ENCODE peak calls at places on chromosomes 7 and 10, in eight cellular contexts. C is fibroblast of mammary gland, J is pancreas, L is transverse colon, D is psoas muscle, H is AG04450, I is colonic mucosa, E is coronary artery. O is an unnamed sample.

GRCh38 chr10:8913720-8914119 is 859.2 kb downstream of the GATA3 start:
- DNase-seq in C (peak), J (no peak), L (no peak), D (no peak), H (no peak), I (no peak), E (no peak), O (no peak)

GRCh38 chr10:71112138-71112785 is 100.1 kb upstream of the UNC5B start:
- DNase-seq in C (no peak), J (no peak), L (no peak), D (no peak), H (no peak), I (no peak), E (no peak), O (no peak)

GRCh38 chr7:150404785-150405583 is 25.9 kb downstream of the ZNF775 start:
- DNase-seq in C (peak), J (peak), L (peak), D (peak), H (peak), I (peak), E (peak), O (peak)

GRCh38 chr10:33365871-33366411 is 31.5 kb upstream of the NRP1 start:
- DNase-seq in C (peak), J (no peak), L (no peak), D (no peak), H (peak), I (no peak), E (no peak), O (peak)

GRCh38 chr10:80498833-80499671 is 38.6 kb upstream of the SH2D4B start:
- DNase-seq in C (peak), J (peak), L (peak), D (peak), H (peak), I (peak), E (peak), O (peak)

GRCh38 chr7:114086906-114087651 is 168.3 kb upstream of the PPP1R3A start:
- DNase-seq in C (peak), J (peak), L (peak), D (no peak), H (no peak), I (peak), E (no peak), O (peak)

GRCh38 chr7:151008143-151008510 is 16.2 kb downstream of the ATG9B start:
- DNase-seq in C (peak), J (no peak), L (no peak), D (no peak), H (no peak), I (no peak), E (no peak), O (no peak)

GRCh38 chr7:30047124-30047523 is 18.9 kb downstream of the PLEKHA8 start:
- DNase-seq in C (no peak), J (no peak), L (no peak), D (no peak), H (no peak), I (no peak), E (no peak), O (no peak)

GRCh38 chr7:46485481-46486065 is 564.5 kb upstream of the IGFBP3 start:
- DNase-seq in C (peak), J (no peak), L (no peak), D (no peak), H (peak), I (no peak), E (no peak), O (peak)

GRCh38 chr10:11901454-11902431 is 78.6 kb downstream of the PROSER2 start:
- DNase-seq in C (no peak), J (no peak), L (no peak), D (no peak), H (no peak), I (no peak), E (no peak), O (peak)

GRCh38 chr10:119817991-119818888 is 54.4 kb downstream of the MCMBP start:
- DNase-seq in C (peak), J (peak), L (peak), D (peak), H (peak), I (peak), E (peak), O (peak)

GRCh38 chr10:91672021-91672608 is 39.2 kb upstream of the PPP1R3C start:
- DNase-seq in C (peak), J (no peak), L (no peak), D (no peak), H (peak), I (no peak), E (no peak), O (peak)

GRCh38 chr10:21257191-21257590 is 268.3 kb downstream of the SKIDA1 start:
- DNase-seq in C (no peak), J (no peak), L (no peak), D (no peak), H (no peak), I (no peak), E (no peak), O (no peak)

GRCh38 chr7:67683628-67684027 is 687.0 kb downstream of the TYW1 start:
- DNase-seq in C (no peak), J (no peak), L (no peak), D (no peak), H (no peak), I (no peak), E (no peak), O (no peak)

GRCh38 chr7:51133992-51134391 is 182.6 kb downstream of the COBL start:
- DNase-seq in C (peak), J (no peak), L (no peak), D (no peak), H (no peak), I (no peak), E (no peak), O (no peak)

GRCh38 chr10:6256439-6256838 is 53.7 kb downstream of the PFKFB3 start:
- DNase-seq in C (no peak), J (no peak), L (no peak), D (no peak), H (no peak), I (no peak), E (no peak), O (no peak)

GRCh38 chr7:30450983-30451497 is 27.5 kb downstream of the NOD1 start:
- DNase-seq in C (no peak), J (no peak), L (no peak), D (no peak), H (no peak), I (no peak), E (no peak), O (no peak)

GRCh38 chr7:135492151-135492550 is 17.8 kb downstream of the CNOT4 start:
- DNase-seq in C (no peak), J (no peak), L (no peak), D (no peak), H (no peak), I (no peak), E (no peak), O (no peak)

GRCh38 chr7:136104269-136104603 is 127.1 kb upstream of the MTPN start:
- DNase-seq in C (no peak), J (no peak), L (no peak), D (no peak), H (no peak), I (no peak), E (no peak), O (no peak)

GRCh38 chr10:132942740-132943554 is 577 bp upstream of the CFAP46 start:
- DNase-seq in C (no peak), J (no peak), L (no peak), D (no peak), H (no peak), I (no peak), E (no peak), O (no peak)

DNA sequence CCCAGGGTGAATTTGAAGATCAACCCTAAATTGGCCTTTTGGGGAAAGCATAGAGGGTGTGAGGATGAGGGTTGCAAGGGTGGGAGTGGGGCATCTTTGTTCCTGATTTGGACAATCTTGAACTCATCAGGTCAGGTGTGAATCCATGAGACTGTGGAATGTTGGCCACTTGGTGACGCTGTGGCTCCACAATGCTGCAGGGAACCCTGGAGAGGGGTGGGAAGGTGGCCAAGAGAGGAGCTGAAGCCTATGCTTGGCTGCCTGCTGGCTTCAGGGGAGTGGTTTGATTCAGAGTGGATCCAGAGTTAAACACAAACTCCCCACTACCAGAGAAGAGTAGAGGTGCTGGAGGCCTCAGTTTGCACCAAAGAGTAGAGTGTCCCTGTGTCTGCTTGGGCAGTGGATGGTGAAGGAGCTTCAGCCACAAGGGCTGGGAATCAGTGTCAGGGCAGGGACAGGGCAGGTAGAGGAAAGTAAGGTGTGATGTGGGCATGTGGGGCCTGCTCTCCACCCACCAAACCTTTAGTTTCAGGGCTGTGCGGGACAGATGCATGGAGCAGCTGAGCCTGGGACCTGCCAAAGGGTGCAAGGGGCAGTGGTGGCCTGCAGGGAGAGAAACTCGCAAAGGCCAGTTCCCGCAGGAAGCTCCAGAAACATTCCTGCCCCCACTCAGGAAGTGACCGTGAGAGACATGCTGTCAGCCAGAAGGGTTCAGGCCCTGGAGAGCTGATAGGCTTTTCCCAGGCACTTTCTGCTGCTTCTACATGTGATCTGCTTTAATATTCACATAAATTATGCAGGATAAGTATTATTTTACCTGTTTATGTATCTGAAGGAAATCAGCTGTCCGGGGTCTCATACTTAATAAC is 81.0 kb upstream of the PRSS58 start:
- DNase-seq in C (peak), J (no peak), L (no peak), D (no peak), H (no peak), I (no peak), E (no peak), O (peak)
- TF ChIP-seq CTCF in C (peak), J (no peak), L (no peak), D (peak), H (peak), I (no peak), E (no peak), O (peak)

DNA sequence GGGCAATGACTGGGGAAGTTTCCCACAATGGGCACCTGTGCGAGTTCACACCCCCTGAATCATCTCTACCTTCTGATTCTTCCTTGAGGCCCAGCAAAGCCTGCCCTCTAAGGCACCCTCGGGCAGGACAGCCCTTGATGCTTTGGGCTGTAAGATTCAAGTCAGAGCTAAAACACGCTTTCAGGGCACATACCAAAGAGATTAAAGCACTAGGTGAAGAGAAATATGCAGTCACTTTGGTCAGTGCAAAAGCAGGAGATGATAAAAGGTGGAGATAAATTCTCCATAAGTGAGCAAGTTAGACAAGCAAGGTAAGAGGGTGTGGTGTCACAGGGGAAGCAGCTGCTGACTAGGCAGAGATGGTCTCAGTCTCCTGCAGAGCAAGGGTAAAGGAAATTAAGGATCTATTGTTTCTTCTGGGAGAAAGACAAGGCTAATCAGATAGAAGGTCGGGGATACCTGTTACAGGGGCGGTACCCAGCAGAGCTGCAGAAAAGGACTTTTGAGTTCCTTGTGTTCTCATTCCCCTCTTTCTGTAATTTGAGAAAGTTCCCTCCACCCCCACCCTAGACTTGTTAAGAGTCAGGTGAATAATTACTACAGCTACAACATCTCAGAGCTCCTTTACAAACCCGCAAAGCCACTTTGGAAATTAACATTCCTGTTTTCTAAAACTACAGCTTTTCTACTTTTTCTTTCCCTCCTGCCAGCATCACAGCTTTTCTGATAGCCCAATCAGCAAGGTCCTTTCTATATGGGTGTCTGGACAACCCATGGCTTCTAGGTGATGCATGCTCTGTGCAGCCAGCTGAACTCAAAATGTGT is 26.4 kb downstream of the PDLIM1 start:
- DNase-seq in C (no peak), J (no peak), L (no peak), D (no peak), H (no peak), I (peak), E (no peak), O (no peak)
- TF ChIP-seq CTCF in C (no peak), J (no peak), L (no peak), D (no peak), H (no peak), I (no peak), E (no peak), O (no peak)

DNA sequence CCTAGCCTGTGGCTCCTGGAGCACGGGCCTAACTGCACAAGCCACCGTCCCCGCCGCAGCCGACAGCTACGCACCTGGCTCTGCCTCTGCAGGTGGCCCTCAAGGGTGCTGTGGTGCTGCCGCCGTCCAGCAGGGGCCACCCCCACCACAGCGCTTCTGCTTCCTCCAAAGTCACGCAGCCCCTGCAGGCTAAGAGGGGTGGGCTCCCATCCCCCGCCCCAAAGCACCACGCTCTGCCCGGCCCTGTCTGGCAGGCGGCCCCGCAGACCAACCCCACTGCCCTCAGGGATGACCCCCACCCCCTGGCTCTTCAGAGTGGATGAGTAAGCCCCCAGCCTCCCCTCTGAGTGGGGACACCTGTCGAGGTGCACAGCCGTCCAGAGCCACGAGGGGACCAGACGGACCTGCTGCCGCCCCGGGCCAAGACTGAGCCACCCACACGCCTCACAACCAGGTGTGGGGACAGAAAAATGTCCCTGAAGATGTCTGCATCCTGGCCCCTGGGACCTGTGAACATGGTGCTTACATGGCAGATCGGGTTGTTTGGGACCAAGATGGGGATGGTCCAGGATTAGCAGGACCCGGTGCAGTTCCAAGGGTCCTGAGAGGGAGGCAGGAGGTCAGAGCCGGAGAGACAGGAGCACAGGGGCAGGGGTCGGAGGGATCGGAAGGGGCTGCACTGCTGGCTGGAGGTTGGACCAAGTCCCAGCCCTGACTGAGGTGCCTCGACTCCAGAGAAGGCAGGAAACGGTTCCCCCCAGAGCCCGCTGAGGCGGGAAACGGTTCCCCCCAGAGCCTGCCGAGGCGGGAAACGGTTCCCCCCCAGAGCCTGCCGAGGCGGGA is 9.0 kb upstream of the ADAP1 start:
- DNase-seq in C (no peak), J (peak), L (no peak), D (no peak), H (no peak), I (no peak), E (no peak), O (no peak)
- TF ChIP-seq CTCF in C (no peak), J (no peak), L (peak), D (no peak), H (no peak), I (no peak), E (no peak), O (no peak)

DNA sequence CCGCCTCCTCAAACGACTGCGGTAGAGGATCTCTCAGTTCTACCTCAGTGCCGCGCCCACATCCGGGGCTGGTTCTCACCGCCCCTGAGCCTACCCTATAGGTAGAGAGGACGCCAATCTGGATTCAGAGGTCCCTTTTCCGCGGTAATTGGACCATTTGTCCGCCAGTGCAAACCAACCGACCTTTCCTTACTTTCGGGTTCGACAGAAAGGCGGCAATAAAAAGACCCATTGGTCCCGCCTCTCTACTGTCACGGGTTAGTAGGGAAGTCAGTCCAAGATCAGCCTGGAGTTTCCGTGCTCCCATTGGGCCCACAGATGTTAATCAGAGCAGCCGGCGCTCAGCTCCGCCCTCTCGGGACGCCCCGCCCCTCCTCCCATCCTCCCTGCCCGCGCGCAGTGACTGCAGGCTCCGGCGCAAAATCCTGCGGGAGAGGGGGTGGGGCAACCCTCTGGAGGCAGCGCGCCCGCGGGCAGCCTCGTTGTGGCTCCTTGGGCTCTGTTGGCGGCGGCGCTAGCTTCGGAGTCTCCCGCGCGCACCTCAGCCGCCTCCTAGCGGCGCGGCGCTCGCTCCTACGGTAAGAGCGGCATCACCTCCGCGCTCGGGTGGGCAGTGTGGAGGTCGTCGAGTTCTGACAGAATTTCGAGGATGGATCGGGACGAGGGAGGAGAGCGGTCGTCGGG is at the start of the genes PHTF2 and TMEM60:
- DNase-seq in C (peak), J (peak), L (peak), D (peak), H (peak), I (peak), E (peak), O (peak)
- TF ChIP-seq CTCF in C (peak), J (peak), L (peak), D (peak), H (peak), I (peak), E (no peak), O (peak)

GRCh38 chr7:77824636-77825035 is 26.1 kb downstream of the PHTF2 start:
- DNase-seq in C (no peak), J (no peak), L (no peak), D (no peak), H (no peak), I (no peak), E (no peak), O (no peak)

GRCh38 chr7:77830649-77831355 is 32.2 kb downstream of the PHTF2 start:
- DNase-seq in C (no peak), J (no peak), L (no peak), D (no peak), H (no peak), I (no peak), E (no peak), O (peak)

GRCh38 chr7:77825140-77825539 is 26.6 kb downstream of the PHTF2 start:
- DNase-seq in C (no peak), J (no peak), L (no peak), D (no peak), H (no peak), I (no peak), E (no peak), O (no peak)

GRCh38 chr7:77826300-77826699 is 27.7 kb downstream of the PHTF2 start:
- DNase-seq in C (no peak), J (no peak), L (no peak), D (no peak), H (no peak), I (no peak), E (no peak), O (no peak)

DNA sequence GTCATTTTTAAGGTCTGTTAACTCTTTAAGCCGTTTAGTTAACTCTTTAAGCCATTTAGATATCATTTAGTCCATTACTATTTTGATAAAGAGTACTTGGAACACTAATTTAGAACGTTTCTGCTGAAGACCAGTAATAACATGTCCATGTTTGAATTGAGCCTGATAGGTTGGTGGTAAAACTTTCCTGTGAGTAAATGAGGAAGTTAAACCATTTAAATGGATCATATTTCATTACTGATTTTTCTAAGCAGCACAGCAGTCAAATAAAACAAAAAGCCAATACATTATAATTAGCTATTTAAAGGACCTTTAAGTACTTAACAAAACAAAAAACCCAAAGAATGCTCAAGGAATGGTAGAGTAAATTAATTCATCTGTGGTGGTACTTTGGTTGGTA is 29.4 kb downstream of the PHTF2 start:
- DNase-seq in C (no peak), J (no peak), L (no peak), D (no peak), H (no peak), I (no peak), E (no peak), O (no peak)
- TF ChIP-seq CTCF in C (no peak), J (no peak), L (no peak), D (no peak), H (no peak), I (no peak), E (no peak), O (no peak)

GRCh38 chr10:60494774-60495173 is 105.1 kb upstream of the ANK3 start:
- DNase-seq in C (no peak), J (no peak), L (no peak), D (no peak), H (no peak), I (no peak), E (no peak), O (no peak)

GRCh38 chr10:60497364-60497763 is 107.7 kb upstream of the ANK3 start:
- DNase-seq in C (no peak), J (no peak), L (no peak), D (no peak), H (no peak), I (no peak), E (no peak), O (no peak)

GRCh38 chr10:60496181-60496580 is 106.5 kb upstream of the ANK3 start:
- DNase-seq in C (no peak), J (no peak), L (no peak), D (no peak), H (no peak), I (no peak), E (no peak), O (no peak)

GRCh38 chr10:60491162-60491561 is 101.5 kb upstream of the ANK3 start:
- DNase-seq in C (no peak), J (no peak), L (no peak), D (no peak), H (no peak), I (no peak), E (no peak), O (no peak)

GRCh38 chr10:60495357-60495756 is 105.7 kb upstream of the ANK3 start:
- DNase-seq in C (peak), J (no peak), L (no peak), D (no peak), H (no peak), I (no peak), E (no peak), O (peak)
- TF ChIP-seq CTCF in C (no peak), J (no peak), L (no peak), D (no peak), H (peak), I (no peak), E (no peak), O (no peak)

O was measured in IMR-90.